ENCODE peak calls at places on chromosomes 1 and 21, in five cellular contexts. R is brain microvascular endothelial cell, O is AG04450, A is tibial artery, Q is fibroblast of lung. J is an unnamed sample.

GRCh38 chr1:89126602-89127001 is 688 bp upstream of the GBP2 start:
- DNase-seq in R (no peak), Q (peak), A (no peak), O (no peak), J (no peak)

GRCh38 chr1:225626698-225627097 is 26.2 kb downstream of the ENAH start:
- DNase-seq in Q (peak), O (no peak), A (no peak), R (no peak), J (no peak)

GRCh38 chr1:203055983-203056382 is 29.7 kb downstream of the PPFIA4 start:
- DNase-seq in R (no peak), O (no peak), Q (no peak), A (no peak), J (no peak)

GRCh38 chr1:165753934-165754333 is 14.7 kb downstream of the TMCO1 start:
- DNase-seq in O (no peak), A (no peak), R (no peak), Q (no peak), J (no peak)

GRCh38 chr1:162206749-162207635 is 137.5 kb downstream of the NOS1AP start:
- DNase-seq in Q (no peak), O (no peak), R (no peak), A (peak), J (peak)

GRCh38 chr1:207424570-207425131 is 29.5 kb upstream of the CR2 start:
- DNase-seq in Q (no peak), O (no peak), R (no peak), A (no peak), J (peak)

GRCh38 chr1:157363660-157364140 is 188.6 kb downstream of the FCRL5 start:
- DNase-seq in A (no peak), O (no peak), Q (peak), R (peak), J (peak)

GRCh38 chr21:42261832-42262200 is 42.9 kb downstream of the ABCG1 start:
- DNase-seq in R (no peak), A (no peak), Q (no peak), O (no peak), J (no peak)

GRCh38 chr1:53986458-53986857 is 31.5 kb downstream of the LDLRAD1 start:
- DNase-seq in O (no peak), R (no peak), Q (no peak), A (no peak), J (no peak)

GRCh38 chr1:159924791-159925712 is at the start of gene TAGLN2:
- DNase-seq in O (peak), R (peak), A (peak), Q (peak), J (peak)

GRCh38 chr1:51736702-51737101 is 119.8 kb downstream of the OSBPL9 start:
- DNase-seq in R (peak), A (no peak), Q (peak), O (peak), J (no peak)

GRCh38 chr1:246383217-246383616 is 123.9 kb downstream of the SMYD3 start:
- DNase-seq in O (no peak), Q (no peak), R (no peak), A (no peak), J (no peak)

GRCh38 chr1:239811211-239811902 is 280.3 kb upstream of the FMN2 start:
- DNase-seq in Q (peak), A (no peak), R (no peak), O (no peak), J (peak)

GRCh38 chr1:24724345-24725208 is 20.7 kb upstream of the CLIC4 start:
- DNase-seq in A (no peak), Q (peak), O (no peak), R (peak), J (peak)

GRCh38 chr21:30408782-30409494 is 13.1 kb downstream of the KRTAP13-1 start:
- DNase-seq in O (no peak), A (no peak), Q (peak), R (peak), J (peak)

GRCh38 chr1:58528518-58528917 is 18.0 kb downstream of the OMA1 start:
- DNase-seq in A (no peak), R (peak), Q (peak), O (no peak), J (no peak)

GRCh38 chr1:34332996-34333395 is 156.3 kb downstream of the C1orf94 start:
- DNase-seq in O (no peak), A (no peak), Q (no peak), R (no peak), J (no peak)
- H3K27ac ChIP-seq in O (no peak), A (no peak), Q (no peak), R (no peak), J (no peak)

GRCh38 chr1:166870584-166870983 is 5.5 kb downstream of the TADA1 start:
- DNase-seq in O (no peak), Q (no peak), R (no peak), A (no peak), J (no peak)

GRCh38 chr1:166868639-166869038 is 7.4 kb downstream of the TADA1 start:
- DNase-seq in A (no peak), R (no peak), Q (no peak), O (no peak), J (no peak)

GRCh38 chr1:166869318-166870099 is 6.6 kb downstream of the TADA1 start:
- DNase-seq in R (no peak), A (no peak), Q (no peak), O (no peak), J (no peak)

DNA sequence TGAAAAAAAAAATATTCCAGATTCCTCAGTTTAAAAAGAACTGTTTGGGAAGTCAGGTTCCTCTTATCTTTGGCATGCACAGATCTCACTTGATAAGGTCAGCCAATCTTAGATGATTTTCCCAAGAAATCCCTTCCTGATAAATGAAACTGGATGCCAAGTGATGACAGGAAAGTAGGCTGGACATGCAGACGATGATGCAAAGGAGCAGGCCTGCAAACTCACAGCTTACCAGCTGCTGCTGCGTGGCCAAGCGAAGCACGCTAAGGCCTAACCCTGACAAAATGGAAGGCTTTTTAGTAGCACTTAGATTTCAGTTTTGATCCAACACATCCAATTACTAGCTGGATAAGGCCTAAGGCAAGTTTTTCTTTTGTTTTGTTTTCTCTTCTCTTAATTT is 10.1 kb downstream of the TADA1 start:
- DNase-seq in O (no peak), Q (no peak), R (peak), A (no peak), J (no peak)
- H3K27ac ChIP-seq in O (no peak), Q (no peak), R (no peak), A (peak), J (no peak)

DNA sequence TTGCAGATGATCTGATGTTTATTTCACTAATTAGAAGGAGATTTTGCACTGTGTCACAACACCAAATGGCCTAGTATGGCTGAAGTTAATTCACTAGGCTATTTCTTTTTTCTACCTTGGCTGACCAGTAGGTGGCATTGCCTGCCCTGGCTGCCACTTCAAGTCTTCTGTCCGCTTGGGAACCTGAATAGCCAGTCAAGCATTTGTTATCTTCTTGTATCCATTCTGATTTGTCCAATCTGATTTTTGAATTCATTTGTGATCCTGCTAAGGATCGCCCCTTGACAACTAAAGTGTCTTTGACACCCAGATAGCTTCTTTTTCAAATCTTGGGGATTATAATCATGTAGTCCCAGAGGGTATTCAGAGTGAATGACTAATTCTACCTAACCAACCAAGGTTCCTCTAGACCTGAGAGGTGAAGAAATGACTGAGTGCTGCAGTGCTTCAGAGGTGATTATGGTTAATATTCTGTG is 99.4 kb downstream of the GIPC2 start:
- DNase-seq in O (peak), A (no peak), R (peak), Q (peak), J (peak)
- H3K27ac ChIP-seq in O (no peak), A (no peak), R (no peak), Q (no peak), J (no peak)

DNA sequence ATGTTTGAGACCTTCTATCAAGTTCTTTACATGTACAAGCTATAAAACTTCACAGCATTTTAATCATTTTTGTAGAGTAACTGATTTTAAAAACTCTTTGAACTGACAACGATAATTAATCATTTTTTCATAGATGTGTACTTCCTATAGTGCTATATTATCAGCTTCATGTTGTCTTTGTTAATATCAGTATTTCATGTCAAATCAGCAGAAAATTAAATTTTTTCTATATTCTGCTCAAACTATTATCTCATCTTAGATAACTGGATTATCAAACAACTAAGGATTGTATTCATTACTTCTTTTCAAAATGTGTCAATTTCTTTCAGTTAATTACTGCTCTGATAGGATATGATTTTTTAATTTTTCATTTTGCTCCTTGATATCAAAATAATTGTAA is 214.6 kb upstream of the RGS18 start:
- DNase-seq in Q (no peak), A (no peak), R (no peak), O (no peak), J (no peak)
- H3K27ac ChIP-seq in Q (no peak), A (no peak), R (no peak), O (no peak), J (no peak)

DNA sequence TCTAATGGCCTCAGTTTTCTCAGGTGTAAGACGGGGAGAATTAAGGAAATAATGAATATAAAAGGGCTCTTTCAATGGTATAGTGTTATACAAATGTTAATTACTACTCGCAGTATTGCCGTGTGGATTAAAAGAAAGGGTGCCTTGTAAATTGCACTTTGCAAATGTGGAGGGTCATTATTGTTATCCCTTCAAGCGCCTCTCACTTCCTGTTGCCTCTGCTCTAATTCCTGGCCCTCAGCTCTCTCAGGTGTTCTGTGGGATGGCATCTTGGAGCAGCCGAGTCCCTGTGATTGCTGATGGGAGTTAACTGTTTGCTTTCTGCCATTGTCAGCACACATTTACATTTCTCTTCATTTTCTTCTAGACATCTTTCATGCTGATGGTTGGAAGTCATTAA is 7.1 kb upstream of the S100A11 start:
- DNase-seq in Q (no peak), R (no peak), A (no peak), O (no peak), J (peak)
- H3K27ac ChIP-seq in Q (no peak), R (no peak), A (no peak), O (no peak), J (peak)

GRCh38 chr1:35563166-35563565 is 5.6 kb downstream of the NCDN start:
- DNase-seq in O (no peak), R (no peak), A (no peak), Q (no peak), J (no peak)

GRCh38 chr1:35561972-35562680 is 4.5 kb downstream of the NCDN start:
- DNase-seq in R (no peak), O (no peak), A (no peak), Q (no peak), J (no peak)

GRCh38 chr1:35560256-35561225 is 2.9 kb downstream of the NCDN start:
- DNase-seq in R (no peak), A (peak), Q (no peak), O (no peak), J (no peak)

GRCh38 chr1:35559317-35559944 is 1.8 kb downstream of the NCDN start:
- DNase-seq in A (no peak), Q (no peak), R (no peak), O (no peak), J (no peak)

GRCh38 chr1:35561297-35561971 is 3.8 kb downstream of the NCDN start:
- DNase-seq in Q (no peak), O (no peak), R (no peak), A (no peak), J (no peak)
- H3K27ac ChIP-seq in Q (no peak), O (no peak), R (no peak), A (no peak), J (no peak)

GRCh38 chr21:36976882-36977651 is 10.6 kb upstream of the HLCS start:
- DNase-seq in Q (peak), A (no peak), O (peak), R (peak), J (peak)

GRCh38 chr21:36976228-36976627 is 9.8 kb upstream of the HLCS start:
- DNase-seq in O (no peak), R (no peak), A (no peak), Q (no peak), J (no peak)

GRCh38 chr21:36980280-36981048 is 14.0 kb upstream of the HLCS start:
- DNase-seq in O (no peak), A (no peak), R (no peak), Q (peak), J (peak)

GRCh38 chr21:36981977-36982700 is 15.7 kb upstream of the HLCS start:
- DNase-seq in O (no peak), R (no peak), Q (no peak), A (no peak), J (no peak)

DNA sequence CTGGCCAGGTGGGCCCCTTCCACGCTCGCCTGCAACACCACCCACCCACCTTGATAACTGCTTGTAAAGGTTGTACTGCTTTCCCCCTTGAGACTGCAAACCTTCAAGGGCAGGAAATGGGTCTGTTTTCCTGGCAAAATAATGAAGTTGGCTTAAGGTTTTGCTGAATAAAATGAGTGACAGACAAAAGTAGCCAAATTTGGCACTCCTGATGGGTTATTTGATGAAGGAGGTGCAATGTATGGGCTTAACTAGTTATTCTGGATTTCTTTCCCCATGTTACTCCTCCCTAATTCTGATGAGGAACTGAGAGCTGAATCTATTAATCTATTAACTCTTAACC is 14.6 kb upstream of the HLCS start:
- DNase-seq in Q (no peak), A (no peak), R (no peak), O (no peak), J (no peak)
- H3K27ac ChIP-seq in Q (no peak), A (peak), R (no peak), O (no peak), J (no peak)

J was measured in GM23338.